ENCODE peak calls at places on chromosome 16, in four cellular contexts. S, L, C and T are unnamed samples.

GRCh38 chr16:87541004-87541881 is 48.4 kb upstream of the ZCCHC14 start:
- DNase-seq in S (peak), L (no peak), C (no peak), T (no peak)

GRCh38 chr16:71626858-71627213 is 852 bp downstream of the MARVELD3 start:
- DNase-seq in S (peak), L (no peak), C (peak), T (no peak)

GRCh38 chr16:50313596-50314483 is 47.5 kb downstream of the ADCY7 start:
- DNase-seq in S (no peak), L (no peak), C (no peak), T (no peak)

GRCh38 chr16:85989863-85990643 is 91.1 kb downstream of the IRF8 start:
- DNase-seq in S (no peak), L (no peak), C (no peak), T (no peak)

GRCh38 chr16:88356124-88356726 is 26.5 kb upstream of the ZNF469 start:
- DNase-seq in S (no peak), L (no peak), C (no peak), T (no peak)

GRCh38 chr16:495127-495748 is 32.3 kb upstream of the CAPN15 start:
- DNase-seq in S (no peak), L (peak), C (peak), T (no peak)

GRCh38 chr16:85536073-85536410 is 77.1 kb upstream of the GSE1 start:
- DNase-seq in S (no peak), L (no peak), C (no peak), T (no peak)

GRCh38 chr16:1917665-1918111 is 527 bp downstream of the HS3ST6 start:
- DNase-seq in S (no peak), L (peak), C (no peak), T (no peak)

GRCh38 chr16:56617212-56618085 is 8.1 kb upstream of the MT1E start:
- DNase-seq in S (peak), L (peak), C (peak), T (peak)

GRCh38 chr16:13325396-13325795 is 424.0 kb downstream of the SHISA9 start:
- DNase-seq in S (no peak), L (no peak), C (no peak), T (no peak)

GRCh38 chr16:56936491-56936890 is 4.5 kb downstream of the HERPUD1 start:
- DNase-seq in S (no peak), L (no peak), C (no peak), T (no peak)

GRCh38 chr16:80233097-80233835 is 307.5 kb upstream of the DYNLRB2 start:
- DNase-seq in S (no peak), L (no peak), C (no peak), T (no peak)

GRCh38 chr16:8567355-8568230 is 22.7 kb downstream of the TMEM114 start:
- DNase-seq in S (peak), L (peak), C (peak), T (peak)

GRCh38 chr16:10003486-10003885 is 178.7 kb downstream of the GRIN2A start:
- DNase-seq in S (no peak), L (no peak), C (no peak), T (no peak)

GRCh38 chr16:63230383-63230782 is 1194.1 kb upstream of the CDH8 start:
- DNase-seq in S (peak), L (no peak), C (no peak), T (no peak)

GRCh38 chr16:71460246-71460645 is 1.8 kb downstream of the ZNF23 start:
- DNase-seq in S (no peak), L (no peak), C (no peak), T (no peak)

GRCh38 chr16:9136596-9136995 is 45.2 kb downstream of the HAPSTR1 start:
- DNase-seq in S (no peak), L (no peak), C (no peak), T (no peak)

GRCh38 chr16:10088380-10088793 is 93.8 kb downstream of the GRIN2A start:
- DNase-seq in S (no peak), L (peak), C (no peak), T (no peak)

GRCh38 chr16:86990451-86990850 is 326.7 kb downstream of the C16orf95 start:
- DNase-seq in S (no peak), L (no peak), C (no peak), T (no peak)

GRCh38 chr16:57613514-57613913 is 14.9 kb upstream of the ADGRG1 start:
- DNase-seq in S (no peak), L (no peak), C (no peak), T (no peak)

GRCh38 chr16:85173077-85173980 is 61.1 kb upstream of the CIBAR2 start:
- DNase-seq in S (no peak), L (peak), C (no peak), T (no peak)

GRCh38 chr16:59060212-59060611 is 326.1 kb upstream of the GOT2 start:
- DNase-seq in S (no peak), L (no peak), C (no peak), T (no peak)

GRCh38 chr16:578870-579405 is 9.2 kb downstream of the PIGQ start:
- DNase-seq in S (peak), L (peak), C (peak), T (peak)

GRCh38 chr16:70267516-70267915 is 15.8 kb upstream of the EXOSC6 start:
- DNase-seq in S (no peak), L (peak), C (peak), T (peak)

GRCh38 chr16:3215601-3216262 is 19.2 kb downstream of the ZNF200 start:
- DNase-seq in S (no peak), L (no peak), C (no peak), T (no peak)

GRCh38 chr16:2243031-2243528 is 6.8 kb downstream of the DNASE1L2 start:
- DNase-seq in S (no peak), L (no peak), C (peak), T (no peak)

GRCh38 chr16:12229759-12230594 is 253.4 kb downstream of the SNX29 start:
- DNase-seq in S (no peak), L (no peak), C (no peak), T (no peak)

GRCh38 chr16:15613676-15614075 is 29.3 kb downstream of the MARF1 start:
- DNase-seq in S (no peak), L (no peak), C (no peak), T (no peak)

GRCh38 chr16:31473300-31474052 is 1.5 kb downstream of the TGFB1I1 start:
- DNase-seq in S (peak), L (no peak), C (no peak), T (no peak)

GRCh38 chr16:31471241-31471874 is 594 bp upstream of the TGFB1I1 start:
- DNase-seq in S (no peak), L (no peak), C (no peak), T (no peak)

GRCh38 chr16:31474173-31474714 is 2.3 kb downstream of the TGFB1I1 start:
- DNase-seq in S (peak), L (no peak), C (no peak), T (no peak)

GRCh38 chr16:31471875-31472558 is at the start of gene TGFB1I1:
- DNase-seq in S (peak), L (peak), C (peak), T (peak)

GRCh38 chr16:31472559-31473203 is 729 bp downstream of the TGFB1I1 start:
- DNase-seq in S (peak), L (peak), C (peak), T (peak)
- TF ChIP-seq CTCF in S (peak), L (peak), C (peak), T (peak)

DNA sequence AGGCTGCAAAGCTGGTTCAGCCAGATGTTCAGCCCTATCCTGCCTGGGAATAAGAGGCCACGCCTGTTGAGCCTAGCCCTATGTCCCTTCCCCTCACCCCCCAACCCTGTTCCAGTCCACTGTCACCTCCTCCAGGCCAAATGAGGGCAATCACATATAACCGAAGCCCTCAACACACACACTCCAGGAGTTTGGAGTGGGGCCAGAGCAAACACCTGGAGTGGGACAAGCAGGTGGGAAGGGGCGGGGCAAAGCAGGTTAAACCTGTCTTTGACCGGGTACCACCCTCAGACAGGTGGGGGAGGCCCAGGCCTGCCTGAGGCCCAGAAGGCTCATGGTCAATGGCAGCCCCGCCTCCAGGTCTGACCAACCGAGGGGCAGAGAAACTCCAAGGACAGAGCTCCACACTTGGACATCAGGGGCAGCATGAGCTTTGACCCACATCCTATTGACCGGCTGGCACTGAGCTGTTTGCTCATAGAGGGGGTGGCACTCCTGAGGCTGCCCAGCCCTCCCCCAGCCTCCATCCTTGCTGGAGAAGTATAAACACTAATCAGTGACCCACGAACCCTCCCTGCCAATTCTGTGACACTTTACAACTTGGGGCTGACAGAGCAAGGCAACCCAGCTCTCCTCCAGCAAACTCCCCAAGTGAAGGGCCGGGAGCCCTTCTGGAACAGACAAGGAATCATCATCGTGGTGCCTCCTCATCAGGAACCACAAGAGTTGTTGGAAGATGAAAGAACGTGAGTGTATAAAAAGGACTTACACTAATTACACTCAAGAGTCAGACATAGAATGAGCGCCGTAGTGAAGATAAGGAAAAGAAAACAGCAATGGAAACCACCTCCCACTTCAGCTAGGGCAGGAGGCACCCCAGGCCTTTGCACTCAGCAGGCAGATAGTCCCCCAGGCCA is 1.5 kb downstream of the ESRP2 start:
- DNase-seq in S (peak), L (no peak), C (peak), T (no peak)
- TF ChIP-seq CTCF in S (no peak), L (no peak), C (no peak), T (no peak)

DNA sequence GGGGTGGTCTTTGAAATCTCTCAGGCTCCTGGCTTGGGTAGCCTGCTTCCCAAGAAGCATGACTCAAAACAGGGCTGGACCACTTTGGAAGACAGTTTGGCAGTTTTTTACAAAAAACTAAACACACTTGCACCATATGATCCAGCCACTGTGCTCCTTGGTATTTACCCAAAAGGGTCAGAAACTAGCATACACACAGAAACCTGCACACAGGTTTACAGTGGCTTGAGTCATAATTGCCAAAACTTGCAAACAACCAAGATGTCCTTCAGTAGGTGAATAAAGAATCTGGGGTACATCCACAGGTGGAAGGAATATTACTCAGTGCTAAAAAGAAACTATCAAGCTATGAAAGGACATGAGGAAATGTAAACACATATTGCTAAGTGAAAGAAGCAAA is 323.2 kb upstream of the CDH5 start:
- DNase-seq in S (no peak), L (no peak), C (no peak), T (no peak)
- TF ChIP-seq CTCF in S (no peak), L (no peak), C (no peak), T (no peak)

GRCh38 chr16:29700253-29700987 is 21.4 kb downstream of the QPRT start:
- DNase-seq in S (peak), L (peak), C (peak), T (peak)
- TF ChIP-seq CTCF in S (peak), L (peak), C (peak), T (peak)

DNA sequence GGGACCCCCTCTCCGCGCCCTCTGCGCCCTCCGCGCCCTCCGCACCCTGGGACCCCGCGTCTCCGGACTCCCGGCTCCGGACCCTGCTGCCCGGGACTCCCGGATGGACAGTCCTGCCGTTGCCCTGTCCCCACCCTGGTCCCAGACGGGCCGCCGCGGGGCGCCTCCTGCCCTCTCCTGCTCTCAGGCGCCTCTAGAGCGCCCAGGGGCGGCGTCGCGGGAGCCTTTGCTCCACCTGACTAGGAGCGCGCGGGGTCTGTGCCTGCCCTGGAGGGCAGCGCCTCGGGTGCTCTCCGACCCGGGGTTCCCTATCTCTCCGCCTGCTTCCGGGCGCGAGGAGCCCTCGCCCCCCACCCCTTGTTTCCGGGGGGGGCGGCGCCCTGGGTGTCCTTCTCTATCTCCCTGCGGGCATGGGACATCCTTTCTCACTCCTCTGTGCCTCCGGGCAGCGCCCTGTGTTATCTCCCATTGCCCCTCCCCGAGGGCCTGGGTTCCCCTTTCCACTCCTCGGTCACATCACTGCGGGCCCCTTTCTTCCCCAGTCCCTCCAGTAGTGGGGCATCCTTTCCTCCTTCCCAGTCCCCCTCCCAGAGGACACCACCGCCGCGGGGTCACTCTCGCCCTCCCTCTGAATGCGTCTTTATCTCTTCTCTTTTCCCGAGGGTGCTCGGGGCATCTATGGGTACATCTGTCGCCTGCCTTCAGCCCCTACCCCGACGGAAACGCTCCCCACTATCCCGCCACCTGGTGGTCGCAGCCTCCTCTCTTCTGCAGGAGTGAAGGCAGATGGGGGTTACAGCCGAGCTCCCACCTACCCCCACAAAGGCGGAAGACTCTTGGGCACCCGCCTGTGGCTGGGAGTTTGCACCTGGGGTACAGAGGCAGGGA is 865 bp downstream of the PRKCB start:
- DNase-seq in S (peak), L (peak), C (peak), T (peak)
- TF ChIP-seq CTCF in S (no peak), L (no peak), C (no peak), T (peak)

DNA sequence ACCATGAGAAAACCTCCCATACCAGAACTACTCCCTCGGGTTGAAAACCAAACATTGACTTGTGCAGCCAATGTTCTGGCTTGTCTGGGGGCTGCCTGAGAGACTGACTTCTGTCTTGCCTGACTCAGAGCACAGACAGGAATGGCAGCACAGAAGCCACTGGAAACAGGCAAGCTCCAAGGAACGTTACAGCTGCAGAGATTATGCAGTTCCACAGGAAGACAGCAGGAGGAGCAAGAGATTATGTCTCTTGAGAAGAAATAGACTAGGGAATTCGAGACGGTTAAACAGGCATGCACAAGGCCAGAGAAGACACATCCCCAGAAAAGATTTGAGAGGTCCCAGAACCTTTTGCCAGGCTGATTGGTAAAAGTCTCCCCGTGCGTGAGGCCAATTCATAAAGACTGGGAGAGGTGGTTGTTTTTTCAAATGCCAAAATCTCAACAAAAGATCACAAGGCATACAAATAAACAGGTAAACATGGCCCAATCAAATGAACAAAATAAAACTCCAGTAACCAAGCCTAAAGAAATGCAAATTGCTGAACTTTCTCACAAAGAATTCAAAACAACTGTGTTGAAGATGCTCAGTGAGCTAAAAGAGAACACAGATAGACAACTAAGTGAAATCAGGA is 90.6 kb upstream of the CDH5 start:
- DNase-seq in S (peak), L (peak), C (peak), T (peak)
- TF ChIP-seq CTCF in S (peak), L (peak), C (peak), T (peak)